ENCODE peak calls at places on chromosomes 6 and 20, in nine cellular contexts. O is lower leg skin; I is stimulated activated CD4-positive, alpha-beta T cell treated with anti-CD3 and anti-CD28 coated beads, Interleukin-4, amount 100 ng/mL, for 24 hours; H is GM23248; P is pancreas; W is uterus; F is stimulated activated CD8-positive, alpha-beta memory T cell treated with anti-CD3 and anti-CD28 coated beads, Interleukin-15, amount 100 ng/mL, for 4 hours; D is HCEC 1CT; X is tibial nerve. Z is an unnamed sample.

GRCh38 chr6:151240036-151240685 is 394 bp downstream of the AKAP12 start:
- DNase-seq in O (peak), I (peak), H (peak), P (peak), W (peak), F (peak), D (peak), X (peak), Z (no peak)

GRCh38 chr6:5726976-5727718 is 279.6 kb downstream of the NRN1 start:
- DNase-seq in O (no peak), I (no peak), H (no peak), P (no peak), W (no peak), F (no peak), D (no peak), X (no peak), Z (no peak)

GRCh38 chr20:45269754-45270270 is 15.4 kb upstream of the SLPI start:
- DNase-seq in O (no peak), I (no peak), H (no peak), P (no peak), W (no peak), F (no peak), D (no peak), X (no peak), Z (no peak)

GRCh38 chr6:69735029-69735428 is 61.8 kb downstream of the LMBRD1 start:
- DNase-seq in O (peak), I (no peak), H (no peak), P (no peak), W (no peak), F (no peak), D (no peak), X (no peak), Z (no peak)

GRCh38 chr20:568865-569415 is 25.4 kb upstream of the CSNK2A1 start:
- DNase-seq in O (peak), I (no peak), H (no peak), P (no peak), W (no peak), F (no peak), D (no peak), X (no peak), Z (no peak)

GRCh38 chr6:15335916-15336315 is 90.0 kb downstream of the JARID2 start:
- DNase-seq in O (no peak), I (no peak), H (no peak), P (no peak), W (no peak), F (no peak), D (no peak), X (no peak), Z (no peak)

GRCh38 chr20:64181391-64181790 is 17.1 kb downstream of the MYT1 start:
- DNase-seq in O (no peak), I (no peak), H (no peak), P (no peak), W (no peak), F (no peak), D (no peak), X (no peak), Z (no peak)

GRCh38 chr20:47466193-47466592 is 35.5 kb upstream of the NCOA3 start:
- DNase-seq in O (no peak), I (no peak), H (peak), P (no peak), W (no peak), F (no peak), D (no peak), X (no peak), Z (no peak)

GRCh38 chr6:136347847-136348246 is 58.2 kb upstream of the BCLAF1 start:
- DNase-seq in O (peak), I (no peak), H (peak), P (no peak), W (no peak), F (no peak), D (no peak), X (no peak), Z (no peak)

GRCh38 chr6:155373276-155373675 is 59.0 kb upstream of the TFB1M start:
- DNase-seq in O (no peak), I (no peak), H (peak), P (no peak), W (no peak), F (no peak), D (no peak), X (no peak), Z (no peak)

GRCh38 chr20:16209826-16210365 is 363.4 kb downstream of the KIF16B start:
- DNase-seq in O (no peak), I (no peak), H (peak), P (no peak), W (no peak), F (no peak), D (no peak), X (no peak), Z (no peak)

GRCh38 chr6:6910734-6911295 is 196.9 kb upstream of the RREB1 start:
- DNase-seq in O (no peak), I (no peak), H (no peak), P (no peak), W (no peak), F (no peak), D (no peak), X (no peak), Z (no peak)

GRCh38 chr20:1376453-1377270 is 16.2 kb downstream of the FKBP1A start:
- DNase-seq in O (no peak), I (no peak), H (peak), P (no peak), W (no peak), F (no peak), D (no peak), X (no peak), Z (no peak)

GRCh38 chr6:131784561-131784960 is 23.3 kb upstream of the ENPP1 start:
- DNase-seq in O (no peak), I (no peak), H (peak), P (no peak), W (no peak), F (no peak), D (no peak), X (no peak), Z (no peak)

GRCh38 chr6:27839303-27840081 is 72.7 kb downstream of the OR2B2 start:
- DNase-seq in O (no peak), I (no peak), H (peak), P (no peak), W (peak), F (no peak), D (peak), X (no peak), Z (peak)

GRCh38 chr6:112227411-112227810 is 27.0 kb downstream of the LAMA4 start:
- DNase-seq in O (no peak), I (no peak), H (peak), P (no peak), W (no peak), F (no peak), D (peak), X (no peak), Z (no peak)

GRCh38 chr6:29071831-29072723 is 15.0 kb downstream of the OR2B3 start:
- DNase-seq in O (no peak), I (no peak), H (peak), P (no peak), W (no peak), F (no peak), D (peak), X (no peak), Z (peak)

GRCh38 chr6:136607204-136607931 is 57.1 kb upstream of the MAP7 start:
- DNase-seq in O (no peak), I (no peak), H (peak), P (no peak), W (no peak), F (no peak), D (peak), X (no peak), Z (peak)

GRCh38 chr6:130482645-130483390 is 117.0 kb downstream of the TMEM200A start:
- DNase-seq in O (no peak), I (no peak), H (peak), P (no peak), W (no peak), F (no peak), D (peak), X (no peak), Z (no peak)

GRCh38 chr20:24962182-24962492 is 13.1 kb downstream of the CST7 start:
- DNase-seq in O (peak), I (no peak), H (no peak), P (no peak), W (no peak), F (no peak), D (no peak), X (no peak), Z (no peak)

GRCh38 chr20:53676987-53677386 is 83.3 kb upstream of the ZNF217 start:
- DNase-seq in O (peak), I (no peak), H (no peak), P (no peak), W (no peak), F (no peak), D (no peak), X (no peak), Z (peak)

GRCh38 chr6:33505544-33506330 is 51.4 kb downstream of the ZBTB9 start:
- DNase-seq in O (no peak), I (no peak), H (no peak), P (no peak), W (no peak), F (no peak), D (no peak), X (no peak), Z (peak)